ENCODE peak calls at places on chromosomes 2 and 18, in five cellular contexts. R is T follicular helper cell; L is activated T-helper 1 cell treated with anti-CD3 and anti-CD28 coated beads, Interleukin-12 subunit alpha, Interleukin-12 subunit beta, Interleukin-2, Interleukin-4 antibody, amounts not matched to agents 30 ng/mL and 10 ng/mL and 1 ng/mL, durations not matched to agents 14 hours and 24 hours and 36 hours; U is NCI-H2171; G is GM13977. D is an unnamed sample.

GRCh38 chr2:240396623-240397541 is 38.6 kb upstream of the GPC1 start:
- DNase-seq in L (no peak), U (no peak), G (no peak), R (no peak), D (no peak)

GRCh38 chr18:74514860-74515495 is 18.8 kb downstream of the CNDP2 start:
- DNase-seq in G (no peak), L (no peak), U (no peak), R (no peak), D (no peak)

GRCh38 chr2:182784777-182785176 is 68.7 kb downstream of the DNAJC10 start:
- DNase-seq in U (peak), G (no peak), R (no peak), L (no peak), D (peak)

GRCh38 chr2:60806988-60807681 is 51.1 kb downstream of the PAPOLG start:
- DNase-seq in L (no peak), R (no peak), G (peak), U (peak), D (no peak)

GRCh38 chr18:22987547-22988182 is 54.5 kb downstream of the RBBP8 start:
- DNase-seq in U (no peak), R (no peak), L (no peak), G (no peak), D (no peak)

GRCh38 chr18:2627821-2628276 is 27.7 kb upstream of the SMCHD1 start:
- DNase-seq in U (no peak), R (no peak), G (no peak), L (no peak), D (no peak)

GRCh38 chr2:21194828-21195227 is 71.1 kb downstream of the TDRD15 start:
- DNase-seq in G (no peak), U (no peak), R (no peak), L (no peak), D (no peak)

GRCh38 chr18:21740474-21740723 is 193 bp upstream of the MIB1 start:
- DNase-seq in G (peak), U (no peak), R (peak), L (peak), D (no peak)

GRCh38 chr18:47731276-47731675 is 199.2 kb downstream of the SMAD2 start:
- DNase-seq in R (no peak), U (no peak), L (no peak), G (no peak), D (no peak)

GRCh38 chr2:28135324-28135723 is 244.8 kb downstream of the BABAM2 start:
- DNase-seq in R (no peak), L (no peak), G (no peak), U (no peak), D (no peak)

GRCh38 chr2:116467243-116467642 is 1347.2 kb upstream of the DDX18 start:
- DNase-seq in R (no peak), L (no peak), G (no peak), U (no peak), D (peak)

GRCh38 chr2:98803747-98804650 is 73.1 kb upstream of the MGAT4A start:
- DNase-seq in R (no peak), G (no peak), U (no peak), L (no peak), D (no peak)

GRCh38 chr2:8315766-8316165 is 366.1 kb upstream of the ID2 start:
- DNase-seq in L (no peak), G (no peak), U (no peak), R (no peak), D (no peak)

GRCh38 chr18:5720132-5720531 is 175.2 kb downstream of the TMEM200C start:
- DNase-seq in L (no peak), U (no peak), G (no peak), R (no peak), D (peak)

GRCh38 chr2:164242409-164242808 is 378.9 kb downstream of the GRB14 start:
- DNase-seq in L (no peak), R (no peak), U (no peak), G (no peak), D (no peak)

GRCh38 chr2:72220170-72220569 is 72.5 kb upstream of the CYP26B1 start:
- DNase-seq in R (no peak), U (no peak), L (no peak), G (no peak), D (peak)

GRCh38 chr18:13178976-13179375 is 39.6 kb upstream of the LDLRAD4 start:
- DNase-seq in U (no peak), L (no peak), R (no peak), G (no peak), D (no peak)

GRCh38 chr2:70411489-70412081 is 109.7 kb upstream of the FAM136A start:
- DNase-seq in R (no peak), U (no peak), L (no peak), G (no peak), D (no peak)

GRCh38 chr2:102592601-102593000 is 26.8 kb upstream of the SLC9A2 start:
- DNase-seq in L (no peak), G (no peak), U (no peak), R (no peak), D (no peak)

GRCh38 chr2:177239934-177240600 is 24.5 kb downstream of the NFE2L2 start:
- DNase-seq in L (no peak), G (peak), R (no peak), U (peak), D (no peak)

GRCh38 chr2:86786001-86786536 is 4.6 kb downstream of the CD8A start:
- DNase-seq in U (no peak), R (no peak), L (no peak), G (no peak), D (no peak)

GRCh38 chr2:173264603-173265366 is 89.9 kb upstream of the CDCA7 start:
- DNase-seq in G (peak), L (peak), R (no peak), U (no peak), D (no peak)

GRCh38 chr2:190328748-190329147 is 9.1 kb upstream of the HIBCH start:
- DNase-seq in G (no peak), R (no peak), U (no peak), L (no peak), D (no peak)

GRCh38 chr2:218880749-218881594 is at the start of gene WNT10A:
- DNase-seq in R (no peak), G (no peak), U (no peak), L (no peak), D (no peak)

GRCh38 chr2:143870696-143871095 is 649.2 kb downstream of the ZEB2 start:
- DNase-seq in R (no peak), U (no peak), G (no peak), L (no peak), D (no peak)

GRCh38 chr2:205051417-205051816 is 506.1 kb downstream of the PARD3B start:
- DNase-seq in L (no peak), G (no peak), R (no peak), U (no peak), D (no peak)

GRCh38 chr2:221405521-221405920 is 166.6 kb downstream of the EPHA4 start:
- DNase-seq in U (no peak), G (no peak), R (no peak), L (no peak), D (no peak)

D was measured in DMS 273 treated with DMSO at 0.1 percent for 48 hours.